ENCODE peak calls at places on chromosomes 11 and 22, in ten cellular contexts. B is GM12864; T is NCI-H774; F is tibial nerve; N is fibroblast of lung; M is CD4-positive, alpha-beta memory T cell; U is coronary artery; O is thoracic aorta; W is endothelial cell; Q is suprapubic skin. L is an unnamed sample.

GRCh38 chr11:83033972-83034672 is 37.6 kb downstream of the RAB30 start:
- DNase-seq in B (no peak), T (no peak), F (peak), N (peak), M (no peak), U (no peak), O (no peak), W (no peak), Q (no peak), L (peak)

GRCh38 chr22:45638834-45639746 is 32.5 kb upstream of the ATXN10 start:
- DNase-seq in B (no peak), T (no peak), F (peak), N (peak), M (no peak), U (no peak), O (no peak), W (no peak), Q (peak), L (no peak)

GRCh38 chr11:118980191-118980881 is 8.8 kb downstream of the FOXR1 start:
- DNase-seq in B (no peak), T (no peak), F (peak), N (no peak), M (no peak), U (no peak), O (no peak), W (no peak), Q (no peak), L (peak)

GRCh38 chr11:77819921-77820564 is 479 bp downstream of the RSF1 start:
- DNase-seq in B (no peak), T (peak), F (peak), N (peak), M (no peak), U (peak), O (no peak), W (peak), Q (no peak), L (peak)

GRCh38 chr11:116927163-116927772 is 89.8 kb upstream of the APOA1 start:
- DNase-seq in B (no peak), T (no peak), F (no peak), N (no peak), M (peak), U (no peak), O (no peak), W (peak), Q (no peak), L (no peak)

GRCh38 chr22:33874206-33874605 is 46.1 kb downstream of the LARGE1 start:
- DNase-seq in B (no peak), T (no peak), F (no peak), N (no peak), M (no peak), U (no peak), O (no peak), W (no peak), Q (no peak), L (no peak)

GRCh38 chr11:11620966-11621880 is 582 bp downstream of the GALNT18 start:
- DNase-seq in B (no peak), T (no peak), F (no peak), N (peak), M (no peak), U (no peak), O (no peak), W (no peak), Q (no peak), L (peak)

GRCh38 chr11:112345708-112346107 is 85.0 kb upstream of the PLET1 start:
- DNase-seq in B (no peak), T (no peak), F (no peak), N (no peak), M (no peak), U (peak), O (no peak), W (no peak), Q (no peak), L (no peak)

GRCh38 chr11:17974246-17974645 is 38.6 kb downstream of the SERGEF start:
- DNase-seq in B (no peak), T (no peak), F (no peak), N (no peak), M (no peak), U (no peak), O (no peak), W (no peak), Q (no peak), L (no peak)

GRCh38 chr11:126444072-126444471 is 88.6 kb downstream of the ST3GAL4 start:
- DNase-seq in B (no peak), T (no peak), F (no peak), N (no peak), M (no peak), U (no peak), O (no peak), W (no peak), Q (no peak), L (no peak)

GRCh38 chr11:35151241-35151640 is 12.3 kb downstream of the CD44 start:
- DNase-seq in B (no peak), T (no peak), F (no peak), N (peak), M (no peak), U (no peak), O (no peak), W (no peak), Q (no peak), L (no peak)

GRCh38 chr11:117819096-117820040 is 5.2 kb downstream of the FXYD2 start:
- DNase-seq in B (no peak), T (peak), F (peak), N (peak), M (no peak), U (no peak), O (no peak), W (peak), Q (no peak), L (peak)

GRCh38 chr11:80473562-80473961 is 1032.7 kb upstream of the TENM4 start:
- DNase-seq in B (no peak), T (no peak), F (no peak), N (no peak), M (no peak), U (no peak), O (no peak), W (no peak), Q (no peak), L (no peak)

GRCh38 chr11:109298865-109299264 is 123.1 kb upstream of the C11orf87 start:
- DNase-seq in B (no peak), T (no peak), F (no peak), N (peak), M (no peak), U (no peak), O (no peak), W (no peak), Q (no peak), L (no peak)

GRCh38 chr22:16936625-16937024 is 71.4 kb downstream of the GAB4 start:
- DNase-seq in B (no peak), T (no peak), F (no peak), N (no peak), M (no peak), U (no peak), O (no peak), W (no peak), Q (no peak), L (no peak)

GRCh38 chr11:93081694-93082093 is 112.2 kb downstream of the MTNR1B start:
- DNase-seq in B (no peak), T (no peak), F (no peak), N (no peak), M (no peak), U (no peak), O (no peak), W (no peak), Q (no peak), L (no peak)

GRCh38 chr11:33207408-33207985 is 46.2 kb upstream of the CSTF3 start:
- DNase-seq in B (no peak), T (no peak), F (no peak), N (peak), M (no peak), U (no peak), O (no peak), W (peak), Q (no peak), L (peak)

GRCh38 chr11:134566311-134566710 is 154.3 kb upstream of the B3GAT1 start:
- DNase-seq in B (no peak), T (no peak), F (no peak), N (no peak), M (no peak), U (no peak), O (no peak), W (no peak), Q (no peak), L (peak)

GRCh38 chr11:64449381-64450167 is 90.6 kb downstream of the RPS6KA4 start:
- DNase-seq in B (no peak), T (peak), F (peak), N (peak), M (peak), U (no peak), O (no peak), W (peak), Q (no peak), L (peak)

GRCh38 chr11:120792306-120792705 is 231.6 kb upstream of the TBCEL start:
- DNase-seq in B (no peak), T (no peak), F (no peak), N (no peak), M (no peak), U (no peak), O (no peak), W (no peak), Q (no peak), L (no peak)

GRCh38 chr22:35842954-35843353 is 125.3 kb downstream of the APOL5 start:
- DNase-seq in B (no peak), T (no peak), F (no peak), N (peak), M (no peak), U (no peak), O (no peak), W (peak), Q (no peak), L (no peak)

L was measured in heart right ventricle.